ENCODE peak calls at places on chromosomes 6 and 20, in five cellular contexts. One of them, this sample, is unnamed.

GRCh38 chr6:7993399-7993798 is 70.8 kb downstream of the BLOC1S5 start:
- DNase-seq in body of pancreas: no peak
- DNase-seq in upper lobe of left lung: no peak
- DNase-seq in suprapubic skin: no peak
- DNase-seq in tibial nerve: no peak
- DNase-seq in this sample: no peak

GRCh38 chr20:62504323-62504722 is 28.5 kb upstream of the GATA5 start:
- DNase-seq in tibial nerve: no peak
- DNase-seq in suprapubic skin: no peak
- DNase-seq in upper lobe of left lung: no peak
- DNase-seq in body of pancreas: no peak
- DNase-seq in this sample: no peak

GRCh38 chr20:49724637-49725606 is 11.2 kb upstream of the B4GALT5 start:
- DNase-seq in tibial nerve: peak
- DNase-seq in upper lobe of left lung: no peak
- DNase-seq in suprapubic skin: no peak
- DNase-seq in body of pancreas: peak
- DNase-seq in this sample: peak

GRCh38 chr6:47146426-47147174 is 104.5 kb upstream of the ADGRF1 start:
- DNase-seq in tibial nerve: no peak
- DNase-seq in suprapubic skin: no peak
- DNase-seq in body of pancreas: no peak
- DNase-seq in upper lobe of left lung: no peak
- DNase-seq in this sample: no peak

GRCh38 chr20:64025826-64026412 is 10.1 kb upstream of the C20orf204 start:
- DNase-seq in suprapubic skin: no peak
- DNase-seq in upper lobe of left lung: peak
- DNase-seq in body of pancreas: no peak
- DNase-seq in tibial nerve: no peak
- DNase-seq in this sample: no peak

GRCh38 chr6:7196019-7196402 is 88.2 kb downstream of the RREB1 start:
- DNase-seq in body of pancreas: no peak
- DNase-seq in suprapubic skin: no peak
- DNase-seq in tibial nerve: no peak
- DNase-seq in upper lobe of left lung: no peak
- DNase-seq in this sample: no peak

GRCh38 chr6:166330612-166331011 is 11.7 kb downstream of the SFT2D1 start:
- DNase-seq in suprapubic skin: no peak
- DNase-seq in body of pancreas: no peak
- DNase-seq in tibial nerve: no peak
- DNase-seq in upper lobe of left lung: peak
- DNase-seq in this sample: no peak

GRCh38 chr6:228881-229651 is 63.2 kb upstream of the DUSP22 start:
- DNase-seq in body of pancreas: no peak
- DNase-seq in suprapubic skin: no peak
- DNase-seq in upper lobe of left lung: no peak
- DNase-seq in tibial nerve: no peak
- DNase-seq in this sample: no peak

GRCh38 chr20:11379257-11380011 is 538.3 kb upstream of the BTBD3 start:
- DNase-seq in tibial nerve: no peak
- DNase-seq in body of pancreas: no peak
- DNase-seq in suprapubic skin: no peak
- DNase-seq in upper lobe of left lung: peak
- DNase-seq in this sample: no peak

GRCh38 chr6:170174771-170175643 is 115.9 kb downstream of the DLL1 start:
- DNase-seq in suprapubic skin: peak
- DNase-seq in body of pancreas: peak
- DNase-seq in tibial nerve: no peak
- DNase-seq in upper lobe of left lung: no peak
- DNase-seq in this sample: no peak

GRCh38 chr20:13910492-13910891 is 79.9 kb downstream of the SEL1L2 start:
- DNase-seq in tibial nerve: no peak
- DNase-seq in suprapubic skin: no peak
- DNase-seq in body of pancreas: no peak
- DNase-seq in upper lobe of left lung: no peak
- DNase-seq in this sample: no peak

GRCh38 chr20:58033026-58033536 is 195.4 kb downstream of the ANKRD60 start:
- DNase-seq in tibial nerve: no peak
- DNase-seq in upper lobe of left lung: no peak
- DNase-seq in suprapubic skin: no peak
- DNase-seq in body of pancreas: no peak
- DNase-seq in this sample: no peak

GRCh38 chr6:65638047-65638831 is 68.8 kb downstream of the EYS start:
- DNase-seq in upper lobe of left lung: peak
- DNase-seq in suprapubic skin: no peak
- DNase-seq in tibial nerve: no peak
- DNase-seq in body of pancreas: no peak
- DNase-seq in this sample: no peak

GRCh38 chr6:14639983-14640599 is 522.5 kb downstream of the CD83 start:
- DNase-seq in suprapubic skin: no peak
- DNase-seq in tibial nerve: no peak
- DNase-seq in body of pancreas: no peak
- DNase-seq in upper lobe of left lung: no peak
- DNase-seq in this sample: no peak

GRCh38 chr6:13336553-13336952 is 8.2 kb upstream of the TBC1D7 start:
- DNase-seq in upper lobe of left lung: no peak
- DNase-seq in body of pancreas: peak
- DNase-seq in suprapubic skin: peak
- DNase-seq in tibial nerve: peak
- DNase-seq in this sample: peak

GRCh38 chr6:113662688-113663333 is 194.3 kb upstream of the MARCKS start:
- DNase-seq in tibial nerve: no peak
- DNase-seq in suprapubic skin: no peak
- DNase-seq in upper lobe of left lung: no peak
- DNase-seq in body of pancreas: no peak
- DNase-seq in this sample: no peak

GRCh38 chr20:7775072-7775471 is 165.2 kb downstream of the HAO1 start:
- DNase-seq in upper lobe of left lung: no peak
- DNase-seq in suprapubic skin: no peak
- DNase-seq in body of pancreas: no peak
- DNase-seq in tibial nerve: no peak
- DNase-seq in this sample: no peak

GRCh38 chr6:117270960-117271507 is 5.7 kb downstream of the VGLL2 start:
- DNase-seq in suprapubic skin: no peak
- DNase-seq in body of pancreas: no peak
- DNase-seq in tibial nerve: no peak
- DNase-seq in upper lobe of left lung: no peak
- DNase-seq in this sample: no peak

GRCh38 chr6:11324453-11325023 is 92.1 kb upstream of the NEDD9 start:
- DNase-seq in tibial nerve: no peak
- DNase-seq in suprapubic skin: no peak
- DNase-seq in body of pancreas: no peak
- DNase-seq in upper lobe of left lung: no peak
- DNase-seq in this sample: no peak

GRCh38 chr6:157022022-157022740 is 245.0 kb downstream of the ARID1B start:
- DNase-seq in tibial nerve: peak
- DNase-seq in upper lobe of left lung: peak
- DNase-seq in suprapubic skin: peak
- DNase-seq in body of pancreas: peak
- DNase-seq in this sample: peak
- TF ChIP-seq POLR2A in tibial nerve: peak
- TF ChIP-seq POLR2A in upper lobe of left lung: peak
- TF ChIP-seq POLR2A in suprapubic skin: no peak
- TF ChIP-seq POLR2A in body of pancreas: no peak
- TF ChIP-seq POLR2A in this sample: no peak

GRCh38 chr20:54726687-54727086 is 251.3 kb downstream of the DOK5 start:
- DNase-seq in body of pancreas: peak
- DNase-seq in suprapubic skin: no peak
- DNase-seq in upper lobe of left lung: no peak
- DNase-seq in tibial nerve: no peak
- DNase-seq in this sample: no peak
- TF ChIP-seq CTCF in body of pancreas: peak
- TF ChIP-seq CTCF in suprapubic skin: no peak
- TF ChIP-seq CTCF in upper lobe of left lung: no peak
- TF ChIP-seq CTCF in tibial nerve: no peak
- TF ChIP-seq CTCF in this sample: no peak

GRCh38 chr6:75350156-75350555 is 65.6 kb upstream of the TMEM30A start:
- DNase-seq in body of pancreas: no peak
- DNase-seq in suprapubic skin: no peak
- DNase-seq in upper lobe of left lung: no peak
- DNase-seq in tibial nerve: no peak
- DNase-seq in this sample: no peak

GRCh38 chr6:75347797-75348610 is 63.4 kb upstream of the TMEM30A start:
- DNase-seq in body of pancreas: no peak
- DNase-seq in tibial nerve: no peak
- DNase-seq in suprapubic skin: no peak
- DNase-seq in upper lobe of left lung: no peak
- DNase-seq in this sample: no peak

GRCh38 chr6:75348882-75349261 is 64.3 kb upstream of the TMEM30A start:
- DNase-seq in body of pancreas: no peak
- DNase-seq in suprapubic skin: no peak
- DNase-seq in tibial nerve: no peak
- DNase-seq in upper lobe of left lung: no peak
- DNase-seq in this sample: no peak

GRCh38 chr6:75350808-75351207 is 66.2 kb upstream of the TMEM30A start:
- DNase-seq in suprapubic skin: no peak
- DNase-seq in upper lobe of left lung: no peak
- DNase-seq in tibial nerve: no peak
- DNase-seq in body of pancreas: no peak
- DNase-seq in this sample: no peak

DNA sequence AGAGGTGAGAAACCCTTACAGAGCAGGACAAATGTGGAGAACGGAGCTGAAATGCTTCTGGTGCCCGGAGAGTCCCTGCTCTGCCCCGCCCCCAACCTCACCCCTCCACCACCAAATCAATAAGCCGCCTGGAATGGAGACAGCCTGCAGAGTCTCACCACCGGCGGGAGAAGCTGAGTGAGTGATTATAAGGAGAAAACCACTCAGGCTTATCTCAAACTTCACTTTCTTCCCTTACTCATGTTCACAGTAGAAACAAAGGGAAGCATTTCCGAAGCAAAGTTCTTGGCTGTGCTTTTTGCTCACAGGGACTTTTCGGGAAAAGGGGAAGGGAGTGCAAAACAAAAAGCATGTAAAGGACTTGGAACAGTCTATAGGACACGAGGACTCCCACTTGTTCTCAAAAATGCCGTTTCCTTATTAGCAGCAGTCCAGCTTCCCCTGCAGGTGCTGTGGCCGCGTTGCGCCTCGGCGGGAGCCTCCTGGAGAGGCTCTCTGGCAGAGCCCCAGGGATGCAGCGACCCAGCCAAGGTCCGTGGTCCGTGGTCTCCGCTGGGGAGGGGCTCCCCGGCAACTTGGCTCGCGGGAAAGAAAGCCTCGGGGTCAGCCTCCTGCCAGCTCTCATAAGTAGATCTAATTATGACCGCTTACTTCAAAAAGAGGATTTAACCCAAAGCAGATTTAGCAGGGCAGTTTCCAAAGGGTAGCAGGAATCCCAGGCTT is 64.8 kb upstream of the TMEM30A start:
- DNase-seq in suprapubic skin: no peak
- DNase-seq in tibial nerve: no peak
- DNase-seq in body of pancreas: peak
- DNase-seq in upper lobe of left lung: peak
- DNase-seq in this sample: no peak
- TF ChIP-seq POLR2A in suprapubic skin: no peak
- TF ChIP-seq POLR2A in tibial nerve: no peak
- TF ChIP-seq POLR2A in body of pancreas: no peak
- TF ChIP-seq POLR2A in upper lobe of left lung: no peak
- TF ChIP-seq POLR2A in this sample: no peak

DNA sequence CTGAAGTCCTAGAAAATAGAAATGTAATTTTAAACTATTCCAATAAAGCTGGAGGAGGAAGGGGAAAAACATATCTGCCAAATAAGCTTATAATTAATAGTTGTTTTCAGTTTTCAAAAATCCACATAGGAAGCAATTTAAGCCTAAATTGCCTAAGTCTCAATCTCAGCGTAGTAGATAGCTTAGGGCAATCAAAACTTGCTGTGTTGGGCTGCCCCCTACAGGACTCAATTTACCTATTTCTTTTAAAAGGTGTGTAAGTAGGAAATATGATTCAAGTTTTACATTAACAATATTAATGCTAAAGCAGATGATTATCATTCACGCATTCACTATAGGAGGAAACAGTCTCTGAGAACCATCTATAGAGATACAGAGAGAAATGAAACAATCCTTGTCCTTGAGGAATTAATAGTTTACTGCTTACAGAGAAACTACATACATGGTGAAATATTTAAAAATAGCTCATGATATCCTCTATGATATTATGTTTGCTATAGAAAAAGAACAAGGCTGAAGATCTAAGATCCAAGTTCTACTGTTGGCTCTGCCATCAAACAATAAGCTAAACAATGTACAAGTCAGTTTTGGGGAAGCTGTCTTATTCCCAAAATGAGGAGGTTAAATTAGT is 102.1 kb downstream of the ATG5 start:
- DNase-seq in body of pancreas: peak
- DNase-seq in tibial nerve: peak
- DNase-seq in upper lobe of left lung: no peak
- DNase-seq in suprapubic skin: no peak
- DNase-seq in this sample: no peak
- TF ChIP-seq CTCF in body of pancreas: peak
- TF ChIP-seq CTCF in tibial nerve: peak
- TF ChIP-seq CTCF in upper lobe of left lung: peak
- TF ChIP-seq CTCF in suprapubic skin: peak
- TF ChIP-seq CTCF in this sample: no peak

GRCh38 chr6:35401514-35401913 is 50.6 kb upstream of the FANCE start:
- DNase-seq in upper lobe of left lung: no peak
- DNase-seq in body of pancreas: peak
- DNase-seq in tibial nerve: no peak
- DNase-seq in suprapubic skin: no peak
- DNase-seq in this sample: no peak

GRCh38 chr6:35402856-35403191 is 49.3 kb upstream of the FANCE start:
- DNase-seq in tibial nerve: no peak
- DNase-seq in upper lobe of left lung: no peak
- DNase-seq in body of pancreas: no peak
- DNase-seq in suprapubic skin: no peak
- DNase-seq in this sample: no peak

GRCh38 chr6:35402136-35402855 is 49.8 kb upstream of the FANCE start:
- DNase-seq in body of pancreas: peak
- DNase-seq in upper lobe of left lung: no peak
- DNase-seq in suprapubic skin: no peak
- DNase-seq in tibial nerve: no peak
- DNase-seq in this sample: no peak

GRCh38 chr6:35403544-35404442 is 48.3 kb upstream of the FANCE start:
- DNase-seq in tibial nerve: no peak
- DNase-seq in suprapubic skin: no peak
- DNase-seq in upper lobe of left lung: no peak
- DNase-seq in body of pancreas: no peak
- DNase-seq in this sample: no peak

DNA sequence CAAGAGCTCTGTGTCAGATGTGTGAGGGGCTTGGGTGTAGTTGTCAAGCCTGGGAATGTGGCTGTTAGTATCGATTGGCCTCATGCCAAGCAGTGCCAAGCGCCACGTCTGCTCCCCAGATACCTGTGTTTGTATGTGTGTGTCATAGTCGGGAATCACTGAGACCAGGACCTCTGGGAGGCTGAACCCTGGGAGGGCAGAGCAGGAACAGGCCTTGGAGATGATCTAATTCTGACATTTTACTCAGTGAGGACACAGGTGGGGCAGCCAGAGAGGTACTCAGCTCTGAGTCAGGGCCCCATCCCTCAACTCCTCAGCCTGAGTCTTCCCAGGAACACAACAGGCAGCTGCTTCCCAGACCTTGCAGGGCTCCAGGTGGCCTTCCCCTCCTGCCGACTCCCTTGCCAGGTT is 51.2 kb upstream of the FANCE start:
- DNase-seq in tibial nerve: no peak
- DNase-seq in upper lobe of left lung: no peak
- DNase-seq in body of pancreas: peak
- DNase-seq in suprapubic skin: no peak
- DNase-seq in this sample: no peak
- TF ChIP-seq POLR2A in tibial nerve: no peak
- TF ChIP-seq POLR2A in upper lobe of left lung: no peak
- TF ChIP-seq POLR2A in body of pancreas: no peak
- TF ChIP-seq POLR2A in suprapubic skin: no peak
- TF ChIP-seq POLR2A in this sample: no peak